ENCODE peak calls at places on chromosomes 1 and 21, in four cellular contexts. U, B, J and C are unnamed samples.

GRCh38 chr1:232524056-232524455 is 105.9 kb downstream of the SIPA1L2 start:
- DNase-seq in U (no peak), B (no peak), J (no peak), C (no peak)

GRCh38 chr1:221172836-221173235 is 293.6 kb downstream of the HLX start:
- DNase-seq in U (no peak), B (no peak), J (no peak), C (no peak)

GRCh38 chr1:201457508-201457960 is 11.5 kb downstream of the PHLDA3 start:
- DNase-seq in U (no peak), B (no peak), J (no peak), C (peak; percentile 56)

GRCh38 chr21:45464309-45464708 is 59.3 kb downstream of the COL18A1 start:
- DNase-seq in U (peak; percentile 87), B (no peak), J (no peak), C (no peak)

GRCh38 chr1:17235135-17235880 is 13.6 kb upstream of the PADI3 start:
- DNase-seq in U (no peak), B (peak; percentile 30), J (no peak), C (no peak)

GRCh38 chr1:156499703-156500577 is 635 bp downstream of the MEF2D start:
- DNase-seq in U (peak; percentile 62), B (peak; percentile 73), J (no peak), C (no peak)

GRCh38 chr1:245277276-245277675 is 122.5 kb downstream of the KIF26B start:
- DNase-seq in U (peak; percentile 24), B (peak; percentile 33), J (no peak), C (no peak)

GRCh38 chr1:35444519-35444774 is 112.8 kb downstream of the KIAA0319L start:
- DNase-seq in U (no peak), B (no peak), J (no peak), C (no peak)

GRCh38 chr21:42781981-42782722 is 97.2 kb downstream of the WDR4 start:
- DNase-seq in U (no peak), B (peak; percentile 27), J (no peak), C (no peak)

GRCh38 chr1:236489710-236490377 is 33.9 kb upstream of the LGALS8 start:
- DNase-seq in U (peak; percentile 47), B (no peak), J (peak; percentile 57), C (peak; percentile 43)

GRCh38 chr1:156663178-156663577 is 14.0 kb downstream of the NES start:
- DNase-seq in U (peak; percentile 84), B (peak; percentile 24), J (no peak), C (peak; percentile 45)